ENCODE peak calls at places on chromosome 5, in four cellular contexts. One of them, this sample, is unnamed.

GRCh38 chr5:32405502-32405901 is 39.0 kb downstream of the ZFR start:
- DNase-seq in K562: no peak
- DNase-seq in HL-60: no peak
- DNase-seq in GM12878: no peak
- DNase-seq in this sample: no peak

GRCh38 chr5:55593115-55593472 is 58.3 kb upstream of the PLPP1 start:
- DNase-seq in K562: no peak
- DNase-seq in GM12878: no peak
- DNase-seq in HL-60: no peak
- DNase-seq in this sample: no peak

GRCh38 chr5:148425808-148426207 is 42.0 kb downstream of the FBXO38 start:
- DNase-seq in GM12878: no peak
- DNase-seq in K562: peak
- DNase-seq in HL-60: no peak
- DNase-seq in this sample: no peak

GRCh38 chr5:79666758-79667157 is 22.9 kb upstream of the CMYA5 start:
- DNase-seq in HL-60: no peak
- DNase-seq in K562: no peak
- DNase-seq in GM12878: no peak
- DNase-seq in this sample: no peak

GRCh38 chr5:178442361-178443256 is 147.6 kb downstream of the COL23A1 start:
- DNase-seq in HL-60: no peak
- DNase-seq in GM12878: no peak
- DNase-seq in K562: no peak
- DNase-seq in this sample: no peak

GRCh38 chr5:139543423-139543991 is 17.6 kb upstream of the UBE2D2 start:
- DNase-seq in K562: peak
- DNase-seq in GM12878: no peak
- DNase-seq in HL-60: no peak
- DNase-seq in this sample: peak

GRCh38 chr5:56490971-56491468 is 257.9 kb upstream of the ANKRD55 start:
- DNase-seq in K562: peak
- DNase-seq in HL-60: no peak
- DNase-seq in GM12878: no peak
- DNase-seq in this sample: no peak

GRCh38 chr5:71748360-71748759 is 29.3 kb downstream of the CARTPT start:
- DNase-seq in HL-60: no peak
- DNase-seq in K562: no peak
- DNase-seq in GM12878: no peak
- DNase-seq in this sample: no peak

GRCh38 chr5:106269252-106269843 is 1401.4 kb downstream of the EFNA5 start:
- DNase-seq in HL-60: no peak
- DNase-seq in GM12878: no peak
- DNase-seq in K562: no peak
- DNase-seq in this sample: no peak

GRCh38 chr5:36417221-36417620 is 115.5 kb upstream of the RANBP3L start:
- DNase-seq in HL-60: no peak
- DNase-seq in GM12878: no peak
- DNase-seq in K562: peak
- DNase-seq in this sample: no peak

GRCh38 chr5:36418172-36418979 is 116.7 kb upstream of the RANBP3L start:
- DNase-seq in K562: no peak
- DNase-seq in HL-60: no peak
- DNase-seq in GM12878: no peak
- DNase-seq in this sample: no peak

GRCh38 chr5:36417668-36418067 is 116.0 kb upstream of the RANBP3L start:
- DNase-seq in GM12878: no peak
- DNase-seq in HL-60: no peak
- DNase-seq in K562: no peak
- DNase-seq in this sample: no peak

GRCh38 chr5:36422957-36423356 is 121.3 kb upstream of the RANBP3L start:
- DNase-seq in K562: no peak
- DNase-seq in HL-60: no peak
- DNase-seq in GM12878: no peak
- DNase-seq in this sample: no peak
- TF ChIP-seq SPI1 in K562: no peak
- TF ChIP-seq SPI1 in HL-60: no peak
- TF ChIP-seq SPI1 in GM12878: no peak
- TF ChIP-seq SPI1 in this sample: no peak

GRCh38 chr5:137217599-137218200 is 281.4 kb downstream of the SPOCK1 start:
- DNase-seq in GM12878: no peak
- DNase-seq in K562: no peak
- DNase-seq in HL-60: no peak
- DNase-seq in this sample: no peak
- TF ChIP-seq SPI1 in GM12878: no peak
- TF ChIP-seq SPI1 in K562: no peak
- TF ChIP-seq SPI1 in HL-60: no peak
- TF ChIP-seq SPI1 in this sample: no peak

DNA sequence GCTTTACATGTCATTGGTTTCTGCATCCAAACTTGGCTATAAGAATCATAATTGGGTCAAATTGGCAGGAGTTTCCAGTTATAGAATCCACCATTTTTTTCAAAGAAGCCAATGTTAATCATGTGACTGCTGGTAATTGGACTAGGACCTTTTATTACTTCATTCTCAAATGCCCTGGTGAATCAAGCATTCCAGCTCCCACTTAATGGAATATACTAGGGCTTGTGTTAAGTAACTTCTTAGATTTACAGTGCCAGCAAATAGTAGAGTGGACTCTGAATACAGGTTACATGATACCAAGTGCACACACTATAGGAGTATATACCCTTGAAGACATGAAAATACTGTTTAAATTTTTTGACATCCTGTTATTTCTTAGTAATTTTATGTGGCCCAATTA is 96.7 kb downstream of the NUDT12 start:
- DNase-seq in GM12878: no peak
- DNase-seq in K562: no peak
- DNase-seq in HL-60: no peak
- DNase-seq in this sample: no peak
- TF ChIP-seq SPI1 in GM12878: no peak
- TF ChIP-seq SPI1 in K562: no peak
- TF ChIP-seq SPI1 in HL-60: no peak
- TF ChIP-seq SPI1 in this sample: no peak

DNA sequence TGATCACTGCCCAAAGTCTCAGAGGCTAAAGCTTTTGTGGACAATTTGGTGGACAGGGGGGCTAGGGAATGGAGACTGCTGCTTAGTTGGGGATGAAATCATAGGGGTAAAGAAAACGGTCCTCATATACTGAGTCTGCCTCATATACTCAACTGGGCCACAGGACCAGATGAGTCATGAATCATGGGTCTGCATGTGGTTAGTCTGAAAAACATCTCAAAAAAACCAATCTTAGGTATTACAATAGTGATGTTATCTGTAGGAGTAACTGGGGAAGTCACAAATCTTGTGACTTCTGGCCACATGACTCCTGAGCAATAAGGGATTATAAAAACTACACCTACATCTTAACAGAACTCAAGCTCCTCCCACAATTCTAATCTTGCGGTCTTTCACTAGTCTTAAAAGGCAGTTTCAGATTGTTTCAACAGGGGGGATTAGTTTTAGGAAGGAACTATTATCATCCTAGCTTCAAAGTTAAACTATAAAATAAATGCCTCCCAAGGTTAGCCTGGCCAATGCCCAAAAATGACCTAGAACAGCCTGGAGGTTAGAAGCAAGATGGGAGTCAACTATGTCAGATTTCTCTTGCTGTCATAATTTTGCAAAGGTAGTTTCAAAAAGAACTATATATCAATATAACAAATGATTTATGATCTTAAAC is 17.5 kb downstream of the TMEM161B start:
- DNase-seq in GM12878: no peak
- DNase-seq in HL-60: no peak
- DNase-seq in K562: peak
- DNase-seq in this sample: no peak
- TF ChIP-seq SPI1 in GM12878: no peak
- TF ChIP-seq SPI1 in HL-60: no peak
- TF ChIP-seq SPI1 in K562: no peak
- TF ChIP-seq SPI1 in this sample: no peak

GRCh38 chr5:93022770-93023169 is 558.2 kb downstream of the NR2F1-AS1 start:
- DNase-seq in GM12878: no peak
- DNase-seq in HL-60: no peak
- DNase-seq in K562: no peak
- DNase-seq in this sample: no peak

GRCh38 chr5:93019896-93020295 is 561.1 kb downstream of the NR2F1-AS1 start:
- DNase-seq in HL-60: no peak
- DNase-seq in K562: no peak
- DNase-seq in GM12878: no peak
- DNase-seq in this sample: no peak

GRCh38 chr5:93018461-93018860 is 562.6 kb downstream of the NR2F1-AS1 start:
- DNase-seq in K562: no peak
- DNase-seq in HL-60: no peak
- DNase-seq in GM12878: no peak
- DNase-seq in this sample: no peak

GRCh38 chr5:93022211-93022610 is 558.8 kb downstream of the NR2F1-AS1 start:
- DNase-seq in GM12878: no peak
- DNase-seq in HL-60: no peak
- DNase-seq in K562: no peak
- DNase-seq in this sample: no peak

DNA sequence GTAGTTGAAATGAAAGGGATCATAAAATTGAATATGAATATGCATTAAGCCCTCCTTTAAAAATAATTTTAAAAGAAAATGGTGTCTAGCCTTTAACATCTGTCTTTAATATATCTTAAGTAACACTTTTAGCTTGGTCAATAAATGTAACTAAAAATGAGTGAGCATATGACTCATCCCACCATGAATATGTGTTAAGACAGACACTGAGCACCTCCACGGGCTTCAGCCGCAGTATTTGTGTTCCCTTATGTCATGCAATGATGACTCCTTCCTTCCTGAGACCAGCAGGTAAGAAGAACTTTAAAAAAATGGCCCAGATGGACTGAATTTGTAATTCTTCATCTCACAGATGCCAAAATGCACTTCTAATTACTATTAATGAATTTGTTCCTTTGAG is 563.2 kb downstream of the NR2F1-AS1 start:
- DNase-seq in GM12878: no peak
- DNase-seq in HL-60: no peak
- DNase-seq in K562: no peak
- DNase-seq in this sample: no peak
- TF ChIP-seq SPI1 in GM12878: no peak
- TF ChIP-seq SPI1 in HL-60: no peak
- TF ChIP-seq SPI1 in K562: no peak
- TF ChIP-seq SPI1 in this sample: no peak

DNA sequence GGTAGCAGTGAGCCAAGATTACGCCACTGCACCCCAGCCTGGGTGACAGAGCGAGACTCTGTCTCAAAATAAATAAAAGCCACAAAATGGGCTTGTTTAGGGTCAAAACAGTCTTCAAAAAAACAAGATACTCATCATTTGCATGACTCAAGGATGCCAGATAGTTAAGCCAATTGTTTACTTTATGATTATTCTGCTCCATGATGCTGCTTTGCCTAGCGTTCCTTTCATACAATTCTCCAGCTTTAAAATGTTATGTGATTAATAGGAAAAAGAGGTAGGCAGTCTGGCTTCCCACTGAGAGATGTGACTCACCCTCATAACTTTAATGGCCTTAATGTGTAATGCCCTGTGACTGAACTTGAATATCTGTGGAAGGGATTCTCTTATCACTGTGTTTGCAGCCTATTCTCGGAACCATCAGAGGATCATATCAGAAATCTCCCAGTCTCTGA is 364.6 kb upstream of the TRPC7 start:
- DNase-seq in K562: peak
- DNase-seq in HL-60: no peak
- DNase-seq in GM12878: no peak
- DNase-seq in this sample: no peak
- TF ChIP-seq SPI1 in K562: no peak
- TF ChIP-seq SPI1 in HL-60: no peak
- TF ChIP-seq SPI1 in GM12878: no peak
- TF ChIP-seq SPI1 in this sample: no peak

GRCh38 chr5:171681667-171682066 is 104.0 kb upstream of the SMIM23 start:
- DNase-seq in K562: no peak
- DNase-seq in GM12878: no peak
- DNase-seq in HL-60: no peak
- DNase-seq in this sample: no peak
- TF ChIP-seq SPI1 in K562: no peak
- TF ChIP-seq SPI1 in GM12878: no peak
- TF ChIP-seq SPI1 in HL-60: no peak
- TF ChIP-seq SPI1 in this sample: no peak

DNA sequence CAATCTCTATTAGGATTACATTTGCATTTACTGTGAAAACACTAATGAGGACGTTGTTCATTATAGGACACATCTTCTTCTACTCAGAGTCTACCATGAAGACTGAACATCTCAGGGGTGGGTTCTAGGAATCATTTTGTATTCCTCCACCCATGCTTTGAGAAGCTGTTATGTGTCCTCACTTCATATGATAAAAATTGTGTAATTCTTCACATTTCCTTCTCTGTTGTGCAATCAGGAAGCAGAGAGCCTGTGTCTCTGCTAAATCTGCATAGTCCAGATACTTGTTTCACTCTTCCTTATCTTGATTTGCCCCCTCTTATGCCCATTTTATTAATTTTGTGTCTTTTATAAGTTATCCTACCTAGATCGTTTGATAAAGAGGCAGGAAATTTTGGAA is 97.8 kb upstream of the IQGAP2 start:
- DNase-seq in HL-60: peak
- DNase-seq in K562: no peak
- DNase-seq in GM12878: no peak
- DNase-seq in this sample: no peak
- TF ChIP-seq SPI1 in HL-60: no peak
- TF ChIP-seq SPI1 in K562: no peak
- TF ChIP-seq SPI1 in GM12878: no peak
- TF ChIP-seq SPI1 in this sample: no peak